ENCODE peak calls at places on chromosome 16, in six cellular contexts. U, O, E, C, M and Q are unnamed samples.
A peak's percentile ranks its signal among the peaks of the same experiment; 100 is the strongest.

GRCh38 chr16:71681360-71681759 is 43.1 kb downstream of the PHLPP2 start:
- DNase-seq in U (no peak), O (no peak), E (no peak), C (no peak), M (no peak), Q (no peak)

GRCh38 chr16:82580293-82580900 is 46.4 kb upstream of the CDH13 start:
- DNase-seq in U (peak; percentile 40), O (peak; percentile 34), E (peak; percentile 42), C (no peak), M (peak; percentile 4), Q (peak; percentile 46)

GRCh38 chr16:57764341-57765159 is 29.0 kb downstream of the KATNB1 start:
- DNase-seq in U (peak; percentile 62), O (peak; percentile 93), E (peak; percentile 95), C (peak; percentile 13), M (peak; percentile 90), Q (peak; percentile 45)

GRCh38 chr16:58029410-58029809 is 3.9 kb downstream of the MMP15 start:
- DNase-seq in U (no peak), O (no peak), E (no peak), C (no peak), M (no peak), Q (no peak)

GRCh38 chr16:86914850-86915717 is 336.7 kb downstream of the FOXL1 start:
- DNase-seq in U (no peak), O (no peak), E (no peak), C (no peak), M (no peak), Q (no peak)

GRCh38 chr16:12976936-12977335 is 75.5 kb downstream of the SHISA9 start:
- DNase-seq in U (no peak), O (no peak), E (no peak), C (no peak), M (no peak), Q (peak; percentile 62)

GRCh38 chr16:50606431-50607050 is 58.3 kb downstream of the NKD1 start:
- DNase-seq in U (no peak), O (no peak), E (no peak), C (no peak), M (no peak), Q (peak; percentile 29)

GRCh38 chr16:53566568-53566967 is 63.6 kb upstream of the AKTIP start:
- DNase-seq in U (no peak), O (no peak), E (no peak), C (no peak), M (no peak), Q (no peak)

GRCh38 chr16:30972872-30973271 is 12.1 kb upstream of the HSD3B7 start:
- DNase-seq in U (no peak), O (peak; percentile 54), E (peak; percentile 48), C (no peak), M (no peak), Q (peak; percentile 40)

GRCh38 chr16:67945392-67945933 is 1.5 kb upstream of the LCAT start:
- DNase-seq in U (no peak), O (no peak), E (no peak), C (no peak), M (no peak), Q (no peak)

GRCh38 chr16:797120-797420 is 3.5 kb downstream of the GNG13 start:
- DNase-seq in U (no peak), O (peak; percentile 65), E (no peak), C (no peak), M (no peak), Q (no peak)

GRCh38 chr16:84989791-84990620 is 21.3 kb downstream of the ZDHHC7 start:
- DNase-seq in U (no peak), O (no peak), E (no peak), C (no peak), M (no peak), Q (no peak)

GRCh38 chr16:19980866-19981265 is 92.8 kb downstream of the GPR139 start:
- DNase-seq in U (peak; percentile 41), O (peak; percentile 77), E (peak; percentile 30), C (no peak), M (peak; percentile 21), Q (peak; percentile 60)

GRCh38 chr16:86519649-86520316 is 9.5 kb downstream of the FOXF1 start:
- DNase-seq in U (peak; percentile 86), O (peak; percentile 87), E (peak; percentile 72), C (peak; percentile 13), M (peak; percentile 63), Q (peak; percentile 88)

GRCh38 chr16:85608887-85609286 is 4.2 kb upstream of the GSE1 start:
- DNase-seq in U (no peak), O (no peak), E (no peak), C (no peak), M (no peak), Q (no peak)

GRCh38 chr16:16162591-16162990 is 60.7 kb downstream of the ABCC6 start:
- DNase-seq in U (no peak), O (no peak), E (no peak), C (no peak), M (no peak), Q (no peak)

GRCh38 chr16:15677447-15677846 is 27.4 kb downstream of the NDE1 start:
- DNase-seq in U (no peak), O (no peak), E (no peak), C (no peak), M (no peak), Q (no peak)

GRCh38 chr16:15572329-15573001 is 70.5 kb downstream of the MARF1 start:
- DNase-seq in U (no peak), O (no peak), E (peak; percentile 78), C (no peak), M (no peak), Q (no peak)

GRCh38 chr16:68086336-68086821 is 1.2 kb downstream of the NFATC3 start:
- DNase-seq in U (no peak), O (peak; percentile 59), E (peak; percentile 75), C (peak; percentile 22), M (no peak), Q (peak; percentile 52)

DNA sequence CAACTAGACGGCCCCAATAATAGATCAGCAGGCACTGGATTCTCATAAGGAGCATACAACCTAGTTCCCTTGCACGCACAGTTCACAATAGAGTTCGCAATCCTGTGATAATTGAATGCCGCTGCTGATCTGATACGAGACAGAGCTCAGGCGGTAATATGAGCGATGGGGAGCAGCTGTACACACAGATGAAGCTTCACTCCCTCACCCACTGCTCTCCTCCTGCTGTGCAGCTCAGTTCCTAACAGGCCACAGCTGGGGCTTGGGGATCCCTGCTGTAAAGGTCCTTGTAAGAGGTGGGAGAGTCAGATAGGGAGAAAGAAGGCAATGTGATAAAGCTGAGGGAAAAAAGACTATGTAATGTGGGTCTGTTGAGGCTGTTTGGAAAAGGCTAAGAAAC is 577.5 kb downstream of the RBFOX1 start:
- DNase-seq in U (no peak), O (no peak), E (no peak), C (no peak), M (no peak), Q (no peak)
- H3K4me3 ChIP-seq in U (no peak overlapping the region), O (no peak overlapping the region), E (no peak overlapping the region), C (no peak overlapping the region), M (no peak overlapping the region), Q (no peak overlapping the region)

DNA sequence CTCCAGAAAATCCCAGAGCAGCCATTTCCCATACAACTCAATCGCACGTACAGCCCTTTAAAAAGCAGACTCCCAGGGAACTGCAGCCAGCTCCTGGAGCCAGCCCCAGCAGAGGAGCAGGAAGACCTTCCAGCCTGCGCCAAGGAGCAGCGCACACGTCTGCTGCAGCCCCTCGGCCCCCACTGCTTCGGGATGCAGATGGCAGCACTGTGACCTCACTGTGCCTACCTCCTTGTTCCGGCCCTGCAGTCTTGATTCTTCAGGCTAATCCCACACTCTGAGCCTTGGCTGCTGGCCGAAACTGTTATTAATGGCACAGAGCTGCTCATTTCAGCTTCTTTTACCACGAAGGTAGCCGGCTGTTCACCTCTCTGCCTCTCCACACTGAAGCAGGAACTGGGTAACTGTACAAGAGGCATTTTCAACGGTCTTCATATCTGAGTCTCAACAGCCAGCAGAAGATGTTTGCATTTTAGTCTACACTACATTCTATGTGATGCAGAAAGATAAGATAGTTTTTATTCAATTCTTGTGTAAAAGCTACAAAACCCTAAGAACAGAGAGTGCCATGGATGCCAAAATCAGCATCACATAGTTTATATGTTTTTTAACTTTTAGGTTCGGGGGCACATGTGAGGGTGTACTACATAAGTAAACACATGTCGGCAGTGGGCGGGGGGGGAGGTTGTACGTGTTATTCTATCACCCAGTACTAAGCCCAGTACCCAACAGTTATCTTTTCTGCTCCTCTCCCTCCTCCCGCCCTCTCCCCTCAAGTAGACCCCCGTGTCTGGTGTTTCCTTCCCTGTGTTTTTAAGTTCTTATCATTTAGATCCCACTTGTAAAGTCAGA is 130.8 kb downstream of the ANKRD11 start:
- DNase-seq in U (no peak), O (no peak), E (peak; percentile 36), C (no peak), M (no peak), Q (no peak)
- TF ChIP-seq EZH2phosphoT487 in U (no peak), O (no peak), E (no peak), C (no peak), M (no peak), Q (no peak)

DNA sequence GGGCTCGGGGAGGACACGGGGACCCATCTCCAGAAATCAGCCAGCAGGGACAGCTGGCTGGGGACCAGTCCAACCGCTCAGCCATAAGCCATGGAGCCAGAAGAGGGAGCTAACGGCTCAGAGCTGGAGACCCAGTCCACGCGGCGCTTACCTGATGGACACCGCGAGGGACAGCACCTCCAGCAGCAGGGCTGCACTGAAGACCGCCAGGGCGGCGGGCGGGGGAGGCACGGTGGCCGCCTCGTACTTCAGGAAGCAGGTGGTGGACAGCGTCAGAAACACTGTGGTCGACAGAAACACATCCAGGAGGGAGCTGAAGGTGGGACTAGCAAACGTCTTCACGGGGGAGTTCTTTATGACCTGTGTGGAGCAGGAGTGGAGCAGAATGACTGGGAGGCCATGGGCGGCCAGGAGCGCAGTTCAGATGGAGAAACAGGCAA is 102.6 kb upstream of the CREBBP start:
- DNase-seq in U (peak; percentile 91), O (peak; percentile 95), E (peak; percentile 67), C (peak; percentile 56), M (peak; percentile 60), Q (peak; percentile 94)
- H2AFZ ChIP-seq in U (no peak overlapping the region), O (peak overlapping the region; percentile 32), E (no peak overlapping the region), C (peak overlapping the region; percentile 42), M (no peak overlapping the region), Q (peak overlapping the region; percentile 50)

DNA sequence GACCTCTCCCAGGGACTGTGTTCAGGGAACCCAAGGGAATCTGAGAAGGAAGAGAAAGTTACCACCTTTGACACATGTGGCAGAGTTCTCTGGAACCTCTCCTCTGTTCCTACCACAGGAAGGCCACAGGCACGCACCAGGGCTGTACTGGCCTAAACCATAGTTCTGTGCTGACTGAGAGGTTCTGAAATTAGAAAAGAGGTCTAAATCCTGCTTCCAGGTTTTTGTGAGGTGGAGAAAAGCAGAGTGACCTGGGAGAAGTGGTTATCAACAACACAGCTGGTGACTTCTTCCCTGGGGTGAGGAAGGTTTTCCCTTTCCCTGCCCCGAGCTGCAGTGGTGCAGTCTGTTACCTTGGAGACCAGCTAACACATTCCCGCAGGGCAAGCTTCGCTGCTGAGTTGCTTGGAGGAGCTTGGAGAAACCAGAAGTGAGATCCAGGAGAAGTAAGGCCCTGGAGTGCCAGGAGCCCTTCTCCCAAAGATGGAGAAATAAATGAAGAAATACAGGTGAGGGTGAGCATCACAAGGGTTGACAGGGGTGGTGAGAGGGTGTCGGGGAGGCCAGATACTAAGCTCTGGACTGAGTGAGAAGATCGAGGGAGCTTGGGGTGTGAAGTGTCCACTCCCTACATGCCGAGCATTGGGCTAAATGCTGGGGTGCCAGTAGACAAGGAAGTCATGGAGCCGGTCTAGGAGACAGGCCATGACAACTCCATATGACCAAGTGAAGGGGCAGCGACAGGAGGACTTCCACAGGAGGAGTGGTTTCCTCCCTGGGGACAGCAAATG is at the start of gene VWA3A:
- DNase-seq in U (peak; percentile 58), O (peak; percentile 80), E (peak; percentile 46), C (no peak), M (no peak), Q (peak; percentile 74)
- H3K4me3 ChIP-seq in U (no peak within 1 kb of the TSS), O (no peak within 1 kb of the TSS), E (no peak within 1 kb of the TSS), C (no peak within 1 kb of the TSS), M (no peak within 1 kb of the TSS), Q (peak within 1 kb of the TSS; percentile 23)